ENCODE peak calls at places on chromosome 13, in five cellular contexts. R is NCI-H446, O is posterior vena cava, A is PC-3, C is progenitor cell of endocrine pancreas. S is an unnamed sample.

GRCh38 chr13:102310691-102311432 is 91.0 kb downstream of the FGF14 start:
- DNase-seq in R (no peak), O (peak; percentile 78), A (no peak), C (no peak), S (no peak)

GRCh38 chr13:73729046-73729445 is 405.2 kb downstream of the KLF12 start:
- DNase-seq in R (no peak), O (no peak), A (no peak), C (no peak), S (no peak)

GRCh38 chr13:94115054-94115453 is 364.4 kb downstream of the DCT start:
- DNase-seq in R (no peak), O (no peak), A (peak; percentile 2), C (no peak), S (no peak)

GRCh38 chr13:50509771-50510441 is 333.6 kb downstream of the DLEU7 start:
- DNase-seq in R (no peak), O (no peak), A (no peak), C (no peak), S (no peak)

GRCh38 chr13:29763426-29764180 is 86.8 kb downstream of the UBL3 start:
- DNase-seq in R (no peak), O (no peak), A (peak; percentile 40), C (no peak), S (no peak)

GRCh38 chr13:43784491-43784890 is 2.3 kb downstream of the ENOX1 start:
- DNase-seq in R (no peak), O (no peak), A (no peak), C (no peak), S (no peak)

GRCh38 chr13:105184221-105184620 is 1351.2 kb downstream of the EFNB2 start:
- DNase-seq in R (no peak), O (no peak), A (no peak), C (no peak), S (no peak)

GRCh38 chr13:106354961-106355360 is 180.5 kb downstream of the EFNB2 start:
- DNase-seq in R (no peak), O (no peak), A (no peak), C (no peak), S (no peak)

GRCh38 chr13:80584785-80585184 is 243.9 kb upstream of the SPRY2 start:
- DNase-seq in R (no peak), O (no peak), A (no peak), C (no peak), S (no peak)

GRCh38 chr13:98482476-98483444 is 94.1 kb downstream of the STK24 start:
- DNase-seq in R (no peak), O (no peak), A (no peak), C (no peak), S (peak; percentile 87)

GRCh38 chr13:114140131-114140908 is 7.9 kb upstream of the RASA3 start:
- DNase-seq in R (no peak), O (peak; percentile 68), A (no peak), C (no peak), S (no peak)

GRCh38 chr13:36685912-36686311 is 12.1 kb downstream of the SERTM1 start:
- DNase-seq in R (no peak), O (no peak), A (peak; percentile 13), C (no peak), S (no peak)

GRCh38 chr13:89687066-89687465 is 1660.4 kb upstream of the MIR17HG start:
- DNase-seq in R (no peak), O (no peak), A (no peak), C (no peak), S (no peak)

GRCh38 chr13:50158385-50159165 is 143.3 kb downstream of the KCNRG start:
- DNase-seq in R (no peak), O (no peak), A (no peak), C (no peak), S (no peak)

GRCh38 chr13:25630327-25630726 is 258.6 kb downstream of the ATP8A2 start:
- DNase-seq in R (no peak), O (no peak), A (no peak), C (no peak), S (no peak)

GRCh38 chr13:34731486-34731885 is 210.6 kb upstream of the NBEA start:
- DNase-seq in R (no peak), O (no peak), A (no peak), C (no peak), S (no peak)

GRCh38 chr13:110643768-110644421 is 28.6 kb downstream of the NAXD start:
- DNase-seq in R (no peak), O (peak; percentile 68), A (no peak), C (no peak), S (peak; percentile 23)

GRCh38 chr13:67792151-67792665 is 562.1 kb upstream of the PCDH9 start:
- DNase-seq in R (no peak), O (no peak), A (no peak), C (no peak), S (no peak)

GRCh38 chr13:91764527-91764926 is 366.1 kb downstream of the GPC5 start:
- DNase-seq in R (no peak), O (no peak), A (no peak), C (no peak), S (no peak)

GRCh38 chr13:29384466-29384865 is 211.0 kb downstream of the SLC7A1 start:
- DNase-seq in R (no peak), O (no peak), A (no peak), C (no peak), S (no peak)

GRCh38 chr13:100491164-100491847 is 97.3 kb downstream of the GGACT start:
- DNase-seq in R (no peak), O (no peak), A (no peak), C (no peak), S (no peak)

GRCh38 chr13:23752111-23753001 is 136.8 kb downstream of the MIPEP start:
- DNase-seq in R (no peak), O (no peak), A (peak; percentile 35), C (no peak), S (no peak)

GRCh38 chr13:111657013-111657412 is 336.6 kb downstream of the TEX29 start:
- DNase-seq in R (no peak), O (no peak), A (no peak), C (no peak), S (no peak)

GRCh38 chr13:72530471-72530870 is 197.0 kb downstream of the MZT1 start:
- DNase-seq in R (no peak), O (no peak), A (peak; percentile 52), C (no peak), S (no peak)

GRCh38 chr13:110912651-110913051 is 2.2 kb downstream of the ANKRD10 start:
- DNase-seq in R (no peak), O (no peak), A (peak; percentile 35), C (no peak), S (no peak)

GRCh38 chr13:110702591-110703526 is 3.1 kb downstream of the CARS2 start:
- DNase-seq in R (no peak), O (no peak), A (no peak), C (no peak), S (no peak)

GRCh38 chr13:29529755-29530154 is 65.7 kb downstream of the SLC7A1 start:
- DNase-seq in R (no peak), O (no peak), A (no peak), C (no peak), S (no peak)

GRCh38 chr13:75761373-75761772 is 125.2 kb downstream of the LMO7 start:
- DNase-seq in R (no peak), O (no peak), A (no peak), C (no peak), S (no peak)

S was measured in stomach.